ENCODE peak calls at places on chromosomes 2 and 18, in four cellular contexts. A is HEK293T, I is AG20443, K is naive B cell. B is an unnamed sample.
A peak's percentile ranks its signal among the peaks of the same experiment; 100 is the strongest.

GRCh38 chr2:200051621-200051945 is 96.2 kb downstream of the MAIP1 start:
- DNase-seq in A (no peak), I (no peak), K (no peak), B (no peak)

GRCh38 chr2:238684362-238685326 is 163.2 kb upstream of the TWIST2 start:
- DNase-seq in A (no peak), I (peak; percentile 93), K (no peak), B (peak; percentile 100)

GRCh38 chr2:100748673-100749072 is 71.3 kb upstream of the NPAS2 start:
- DNase-seq in A (no peak), I (no peak), K (no peak), B (no peak)

GRCh38 chr2:112709703-112710102 is 11.1 kb upstream of the NT5DC4 start:
- DNase-seq in A (no peak), I (peak; percentile 4), K (no peak), B (no peak)

GRCh38 chr2:19321946-19322345 is 36.5 kb downstream of the OSR1 start:
- DNase-seq in A (no peak), I (no peak), K (no peak), B (peak; percentile 84)

GRCh38 chr2:223222397-223222796 is 170.4 kb downstream of the KCNE4 start:
- DNase-seq in A (no peak), I (no peak), K (no peak), B (peak; percentile 11)

GRCh38 chr18:36152781-36153180 is 23.1 kb downstream of the ELP2 start:
- DNase-seq in A (no peak), I (no peak), K (no peak), B (no peak)

GRCh38 chr18:53991202-53991601 is 233.3 kb downstream of the MBD2 start:
- DNase-seq in A (no peak), I (peak; percentile 9), K (no peak), B (peak; percentile 78)

GRCh38 chr2:96839288-96839874 is 4.4 kb downstream of the ANKRD23 start:
- DNase-seq in A (no peak), I (no peak), K (peak; percentile 84), B (no peak)

GRCh38 chr2:166163775-166164174 is 36.0 kb upstream of the SCN1A start:
- DNase-seq in A (no peak), I (no peak), K (no peak), B (peak; percentile 64)

GRCh38 chr2:55242617-55243016 is 10.1 kb downstream of the RPS27A start:
- DNase-seq in A (no peak), I (no peak), K (no peak), B (no peak)

GRCh38 chr18:48800877-48801727 is 149.7 kb downstream of the SMAD7 start:
- DNase-seq in A (no peak), I (no peak), K (no peak), B (peak; percentile 19)

GRCh38 chr2:64792310-64792709 is 138.6 kb upstream of the SERTAD2 start:
- DNase-seq in A (no peak), I (no peak), K (no peak), B (peak; percentile 24)

GRCh38 chr18:63831080-63831788 is 56.0 kb downstream of the SERPINB7 start:
- DNase-seq in A (no peak), I (peak; percentile 45), K (no peak), B (peak; percentile 59)

GRCh38 chr2:70987386-70987785 is 7.3 kb downstream of the TEX261 start:
- DNase-seq in A (no peak), I (peak; percentile 1), K (no peak), B (no peak)

GRCh38 chr18:3217930-3218647 is 1.7 kb downstream of the MYOM1 start:
- DNase-seq in A (no peak), I (peak; percentile 29), K (no peak), B (peak; percentile 42)

GRCh38 chr2:46025683-46026082 is 271.5 kb upstream of the EPAS1 start:
- DNase-seq in A (no peak), I (no peak), K (no peak), B (no peak)

GRCh38 chr2:218570850-218571249 is 2.2 kb downstream of the CNOT9 start:
- DNase-seq in A (no peak), I (peak; percentile 15), K (no peak), B (peak; percentile 48)

GRCh38 chr2:10776231-10776977 is 36.2 kb downstream of the PDIA6 start:
- DNase-seq in A (no peak), I (no peak), K (no peak), B (no peak)

GRCh38 chr2:54008439-54008838 is 37.6 kb upstream of the PSME4 start:
- DNase-seq in A (no peak), I (no peak), K (no peak), B (no peak)

B was measured in iris pigment epithelial cell.